ENCODE peak calls at places on chromosomes 12 and 14, in six cellular contexts. I is H54; M is stimulated activated CD4-positive, alpha-beta T cell treated with anti-CD3 and anti-CD28 coated beads, Interleukin-12 subunit alpha, Interleukin-12 subunit beta, amount 100 ng/mL, for 4 hours; H is GM10248; S is HS-27A; A is neural crest cell. T is an unnamed sample.

GRCh38 chr12:45725631-45726593 is 3.6 kb upstream of the ARID2 start:
- DNase-seq in I (peak; percentile 22), M (no peak), H (peak; percentile 43), S (peak; percentile 36), A (peak; percentile 12), T (no peak)

GRCh38 chr12:29844667-29845066 is 60.9 kb upstream of the TMTC1 start:
- DNase-seq in I (no peak), M (no peak), H (no peak), S (no peak), A (no peak), T (no peak)

GRCh38 chr12:69252033-69252432 is 12.7 kb downstream of the CPSF6 start:
- DNase-seq in I (no peak), M (no peak), H (no peak), S (no peak), A (no peak), T (no peak)

GRCh38 chr14:51776102-51776894 is 84.1 kb upstream of the GNG2 start:
- DNase-seq in I (peak; percentile 68), M (peak; percentile 19), H (peak; percentile 71), S (no peak), A (peak; percentile 50), T (peak; percentile 29)

GRCh38 chr12:93707836-93708235 is 30.7 kb downstream of the CRADD start:
- DNase-seq in I (no peak), M (no peak), H (no peak), S (no peak), A (no peak), T (no peak)

GRCh38 chr12:65817866-65818265 is 6.4 kb upstream of the HMGA2 start:
- DNase-seq in I (no peak), M (no peak), H (no peak), S (no peak), A (no peak), T (no peak)

GRCh38 chr12:10097521-10097920 is 1.3 kb downstream of the CLEC1A start:
- DNase-seq in I (no peak), M (no peak), H (no peak), S (no peak), A (no peak), T (no peak)

GRCh38 chr12:104136577-104136976 is 1.4 kb downstream of the NFYB start:
- DNase-seq in I (no peak), M (no peak), H (no peak), S (no peak), A (no peak), T (no peak)

GRCh38 chr14:100384819-100385813 is 62.0 kb downstream of the SLC25A47 start:
- DNase-seq in I (no peak), M (no peak), H (no peak), S (no peak), A (no peak), T (no peak)

GRCh38 chr12:91460457-91460856 is 277.8 kb upstream of the DCN start:
- DNase-seq in I (no peak), M (no peak), H (no peak), S (no peak), A (no peak), T (no peak)

GRCh38 chr12:4518106-4518728 is 20.5 kb upstream of the RAD51AP1 start:
- DNase-seq in I (no peak), M (no peak), H (no peak), S (peak; percentile 35), A (no peak), T (no peak)

GRCh38 chr12:79547735-79548347 is 142.9 kb downstream of the PAWR start:
- DNase-seq in I (peak; percentile 47), M (no peak), H (peak; percentile 41), S (no peak), A (peak; percentile 39), T (no peak)

GRCh38 chr12:75364918-75365317 is 26.0 kb upstream of the GLIPR1L2 start:
- DNase-seq in I (no peak), M (no peak), H (no peak), S (no peak), A (no peak), T (no peak)

GRCh38 chr14:24182110-24182882 is 6.3 kb downstream of the IPO4 start:
- DNase-seq in I (no peak), M (no peak), H (no peak), S (no peak), A (no peak), T (no peak)

GRCh38 chr12:113815031-113815430 is 151.1 kb downstream of the RBM19 start:
- DNase-seq in I (no peak), M (no peak), H (no peak), S (no peak), A (no peak), T (no peak)

GRCh38 chr12:1531160-1531653 is 63.2 kb downstream of the FBXL14 start:
- DNase-seq in I (no peak), M (no peak), H (no peak), S (no peak), A (no peak), T (no peak)

GRCh38 chr14:106843951-106844483 is 1317.6 kb downstream of the TMEM121 start:
- DNase-seq in I (no peak), M (peak; percentile 25), H (peak; percentile 36), S (no peak), A (no peak), T (no peak)

GRCh38 chr14:102955636-102956035 is 33.2 kb downstream of the AMN start:
- DNase-seq in I (no peak), M (no peak), H (no peak), S (no peak), A (no peak), T (no peak)

GRCh38 chr12:104138747-104139186 is 757 bp upstream of the NFYB start:
- DNase-seq in I (no peak), M (peak; percentile 3), H (no peak), S (no peak), A (no peak), T (no peak)

GRCh38 chr14:101862177-101862576 is 100.7 kb downstream of the PPP2R5C start:
- DNase-seq in I (peak; percentile 32), M (no peak), H (no peak), S (no peak), A (no peak), T (no peak)

GRCh38 chr12:118060301-118061010 is 523 bp downstream of the WSB2 start:
- DNase-seq in I (peak; percentile 45), M (no peak), H (no peak), S (no peak), A (peak; percentile 18), T (peak; percentile 26)

T was measured in stimulated activated naive B cell treated with anti-CD40 and anti-IgM and Interleukin-4, amounts not matched to agents 10 μg/mL and 1 μg/mL and 100 μg/mL, for 72 hours.